ENCODE peak calls at places on chromosomes 6 and 20, in six cellular contexts. N is cardiac muscle cell, R is heart right ventricle, G is ovary, B is Panc1, W is A549. O is an unnamed sample. For H3K4me1, the result is how much of the 10 kb centered on the place peaks cover.

GRCh38 chr20:64237316-64237715 is 18.2 kb upstream of the PCMTD2 start:
- DNase-seq in R (no peak), B (no peak), G (no peak), N (no peak), W (no peak), O (no peak)

GRCh38 chr6:134363323-134364039 is 45.6 kb upstream of the SGK1 start:
- DNase-seq in B (no peak), R (no peak), N (no peak), G (no peak), W (peak), O (no peak)

GRCh38 chr6:147651249-147652063 is 143.0 kb downstream of the SAMD5 start:
- DNase-seq in B (no peak), R (peak), G (no peak), W (no peak), N (peak), O (no peak)

GRCh38 chr6:151763303-151763702 is 44.2 kb upstream of the ESR1 start:
- DNase-seq in B (no peak), W (no peak), N (peak), R (no peak), G (no peak), O (no peak)

GRCh38 chr6:68226460-68226859 is 408.6 kb upstream of the ADGRB3 start:
- DNase-seq in B (no peak), G (no peak), R (no peak), N (peak), W (no peak), O (no peak)

GRCh38 chr6:159220093-159220492 is 50.9 kb downstream of the FNDC1 start:
- DNase-seq in N (no peak), R (no peak), B (no peak), G (no peak), W (no peak), O (no peak)

GRCh38 chr6:131929227-131929626 is 21.9 kb downstream of the CCN2 start:
- DNase-seq in R (no peak), B (no peak), W (no peak), G (no peak), N (no peak), O (no peak)

GRCh38 chr6:83867527-83868161 is 8.2 kb downstream of the CYB5R4 start:
- DNase-seq in N (peak), B (peak), W (no peak), R (peak), G (no peak), O (peak)

GRCh38 chr6:106069478-106069877 is 16.7 kb upstream of the PRDM1 start:
- DNase-seq in N (peak), R (no peak), W (no peak), G (no peak), B (no peak), O (no peak)

GRCh38 chr6:41779336-41779735 is 364 bp downstream of the FRS3 start:
- DNase-seq in W (no peak), N (no peak), R (no peak), B (no peak), G (peak), O (no peak)

GRCh38 chr6:105932440-105932839 is 153.7 kb upstream of the PRDM1 start:
- DNase-seq in B (no peak), W (no peak), R (no peak), N (no peak), G (no peak), O (no peak)

GRCh38 chr6:45148711-45149341 is 179.3 kb upstream of the RUNX2 start:
- DNase-seq in W (no peak), G (no peak), R (no peak), N (peak), B (no peak), O (no peak)

GRCh38 chr20:61980647-61981583 is 84.8 kb downstream of the TAF4 start:
- DNase-seq in B (peak), G (no peak), W (peak), N (peak), R (peak), O (peak)

GRCh38 chr6:29019629-29020028 is 14.5 kb upstream of the ZNF311 start:
- DNase-seq in R (no peak), G (no peak), B (no peak), W (no peak), N (no peak), O (no peak)

GRCh38 chr6:107707346-107708270 is 116.5 kb downstream of the SCML4 start:
- DNase-seq in R (no peak), G (no peak), N (no peak), W (no peak), B (no peak), O (no peak)

GRCh38 chr6:143335865-143336264 is 114.6 kb downstream of the ADAT2 start:
- DNase-seq in G (no peak), B (no peak), R (no peak), N (no peak), W (no peak), O (no peak)

GRCh38 chr6:143843689-143844405 is 709 bp downstream of the LTV1 start:
- DNase-seq in N (peak), R (no peak), W (peak), B (no peak), G (no peak), O (no peak)

GRCh38 chr20:51156041-51156795 is 133.3 kb upstream of the KCNG1 start:
- DNase-seq in B (no peak), G (peak), W (no peak), N (peak), R (no peak), O (no peak)

GRCh38 chr20:51750037-51750769 is 18.0 kb downstream of the ATP9A start:
- DNase-seq in W (peak), B (peak), G (no peak), N (peak), R (peak), O (peak)

GRCh38 chr6:123619156-123619555 is 17.6 kb downstream of the TRDN start:
- DNase-seq in B (no peak), G (no peak), R (no peak), W (no peak), N (no peak), O (no peak)

GRCh38 chr20:4060856-4061440 is 45.6 kb upstream of the RNF24 start:
- DNase-seq in W (no peak), B (no peak), N (no peak), G (no peak), R (no peak), O (no peak)

GRCh38 chr20:4063631-4064030 is 48.3 kb upstream of the RNF24 start:
- DNase-seq in R (no peak), G (no peak), B (no peak), W (no peak), N (peak), O (no peak)

GRCh38 chr20:4062721-4063606 is 47.6 kb upstream of the RNF24 start:
- DNase-seq in G (no peak), B (no peak), W (no peak), N (peak), R (no peak), O (no peak)

GRCh38 chr20:4060054-4060795 is 44.9 kb upstream of the RNF24 start:
- DNase-seq in G (no peak), W (no peak), R (peak), N (no peak), B (no peak), O (peak)

GRCh38 chr20:4061989-4062388 is 46.6 kb upstream of the RNF24 start:
- DNase-seq in R (no peak), B (no peak), G (no peak), N (peak), W (no peak), O (no peak)
- H3K4me1 ChIP-seq in R (half or more), B (under half), G (under half), N (under half), W (under half), O (under half)

GRCh38 chr6:5082487-5083306 is 2.4 kb upstream of the PPP1R3G start:
- DNase-seq in W (peak), N (peak), G (no peak), R (no peak), B (no peak), O (no peak)

GRCh38 chr6:5083307-5083583 is 1.9 kb upstream of the PPP1R3G start:
- DNase-seq in R (no peak), G (no peak), W (no peak), B (no peak), N (no peak), O (no peak)

GRCh38 chr6:5081182-5081581 is 4.0 kb upstream of the PPP1R3G start:
- DNase-seq in W (no peak), R (no peak), N (no peak), G (no peak), B (no peak), O (no peak)

GRCh38 chr6:5080574-5080973 is 4.6 kb upstream of the PPP1R3G start:
- DNase-seq in W (no peak), B (no peak), N (no peak), R (no peak), G (no peak), O (no peak)

DNA sequence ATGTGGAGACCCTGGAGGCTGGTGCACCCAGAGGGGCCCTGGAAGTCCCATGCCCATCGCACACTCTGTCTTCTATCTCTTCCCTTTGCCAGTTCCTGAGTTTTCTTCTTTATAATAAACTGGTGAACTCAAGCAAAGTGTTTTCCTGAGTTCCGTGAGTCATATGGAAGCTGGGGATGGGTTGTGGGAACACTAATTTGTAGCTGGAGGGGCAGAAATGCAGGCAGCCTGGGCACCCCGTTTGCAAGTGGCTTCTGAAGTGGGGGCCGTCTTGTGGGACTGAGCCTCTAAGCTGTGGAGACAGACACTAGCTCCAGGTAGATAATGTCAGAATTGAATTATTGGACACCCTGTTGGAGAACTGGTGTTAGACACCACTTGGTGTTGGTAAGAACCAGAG is 3.2 kb upstream of the PPP1R3G start:
- DNase-seq in B (no peak), W (no peak), G (no peak), R (no peak), N (no peak), O (no peak)
- H3K4me1 ChIP-seq in B (under half), W (under half), G (under half), R (under half), N (under half), O (under half)

DNA sequence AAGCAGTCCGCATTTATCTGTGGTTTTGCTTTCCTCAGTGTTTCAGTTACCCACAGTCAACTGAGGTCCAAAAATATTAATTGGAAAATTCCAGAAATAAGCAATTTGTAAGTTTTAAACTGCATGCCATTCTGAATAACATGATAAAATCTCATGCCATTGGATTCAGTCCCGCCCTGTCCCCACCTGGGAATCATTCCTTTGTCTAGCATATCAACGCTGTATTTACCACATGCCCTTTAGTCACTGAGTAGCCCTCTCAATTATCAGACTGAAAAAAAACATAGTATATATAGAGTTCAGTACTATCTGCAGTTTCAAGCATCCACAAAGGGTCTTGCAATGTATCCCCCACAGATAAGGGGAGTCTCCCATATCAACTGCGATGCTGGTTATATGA is 17.1 kb downstream of the RANBP9 start:
- DNase-seq in R (no peak), B (no peak), G (no peak), N (no peak), W (no peak), O (no peak)
- H3K4me1 ChIP-seq in R (half or more), B (under half), G (under half), N (under half), W (under half), O (under half)

GRCh38 chr6:89084954-89085353 is 4.4 kb downstream of the PNRC1 start:
- DNase-seq in N (peak), W (no peak), G (no peak), R (no peak), B (no peak), O (no peak)
- H3K4me1 ChIP-seq in N (under half), W (under half), G (under half), R (half or more), B (under half), O (under half)

GRCh38 chr6:24926192-24926591 is 9.6 kb downstream of the RIPOR2 start:
- DNase-seq in B (no peak), G (no peak), W (no peak), N (no peak), R (no peak), O (no peak)
- H3K4me1 ChIP-seq in B (under half), G (under half), W (under half), N (under half), R (half or more), O (half or more)

DNA sequence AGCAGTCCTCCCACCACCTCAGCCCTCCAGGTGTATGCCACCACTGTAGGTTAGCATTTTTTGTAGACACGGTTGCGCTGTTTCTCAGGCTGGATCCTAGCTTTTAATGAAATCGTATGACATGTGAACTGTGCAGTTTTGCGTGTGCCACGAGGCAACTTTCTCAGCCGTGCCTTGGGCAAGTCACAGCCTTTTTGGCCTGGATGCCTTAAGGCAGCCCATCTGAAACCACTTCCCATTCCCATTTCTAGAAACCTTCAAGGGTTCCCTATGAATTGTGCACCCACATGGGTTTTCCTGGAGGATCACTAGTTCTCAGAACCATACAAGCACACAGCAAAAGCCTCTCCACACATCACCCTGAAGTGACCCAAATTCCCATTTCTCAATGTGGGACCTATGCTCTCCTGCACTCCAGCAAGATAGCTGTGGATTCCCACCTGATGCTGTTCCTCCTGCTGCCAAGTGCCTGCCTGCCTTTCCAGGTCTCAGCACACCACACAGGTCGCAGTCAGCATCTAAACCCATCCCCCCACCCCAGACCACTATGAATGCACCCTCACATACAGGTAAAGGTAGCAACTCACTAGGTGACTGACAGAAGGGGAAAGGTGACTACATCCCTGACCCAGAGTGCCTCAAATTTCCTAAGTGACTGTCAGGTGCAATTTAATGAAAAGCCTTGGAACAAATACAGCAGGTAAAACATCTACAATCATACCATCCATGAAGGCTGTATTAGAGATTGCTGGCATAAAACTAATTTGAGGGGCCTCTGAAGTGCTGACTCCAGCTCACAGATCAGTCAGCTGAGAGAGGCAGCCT is 28.8 kb downstream of the SNX5 start:
- DNase-seq in G (no peak), N (no peak), R (no peak), B (no peak), W (no peak), O (no peak)
- H3K4me1 ChIP-seq in G (under half), N (under half), R (under half), B (under half), W (under half), O (under half)

DNA sequence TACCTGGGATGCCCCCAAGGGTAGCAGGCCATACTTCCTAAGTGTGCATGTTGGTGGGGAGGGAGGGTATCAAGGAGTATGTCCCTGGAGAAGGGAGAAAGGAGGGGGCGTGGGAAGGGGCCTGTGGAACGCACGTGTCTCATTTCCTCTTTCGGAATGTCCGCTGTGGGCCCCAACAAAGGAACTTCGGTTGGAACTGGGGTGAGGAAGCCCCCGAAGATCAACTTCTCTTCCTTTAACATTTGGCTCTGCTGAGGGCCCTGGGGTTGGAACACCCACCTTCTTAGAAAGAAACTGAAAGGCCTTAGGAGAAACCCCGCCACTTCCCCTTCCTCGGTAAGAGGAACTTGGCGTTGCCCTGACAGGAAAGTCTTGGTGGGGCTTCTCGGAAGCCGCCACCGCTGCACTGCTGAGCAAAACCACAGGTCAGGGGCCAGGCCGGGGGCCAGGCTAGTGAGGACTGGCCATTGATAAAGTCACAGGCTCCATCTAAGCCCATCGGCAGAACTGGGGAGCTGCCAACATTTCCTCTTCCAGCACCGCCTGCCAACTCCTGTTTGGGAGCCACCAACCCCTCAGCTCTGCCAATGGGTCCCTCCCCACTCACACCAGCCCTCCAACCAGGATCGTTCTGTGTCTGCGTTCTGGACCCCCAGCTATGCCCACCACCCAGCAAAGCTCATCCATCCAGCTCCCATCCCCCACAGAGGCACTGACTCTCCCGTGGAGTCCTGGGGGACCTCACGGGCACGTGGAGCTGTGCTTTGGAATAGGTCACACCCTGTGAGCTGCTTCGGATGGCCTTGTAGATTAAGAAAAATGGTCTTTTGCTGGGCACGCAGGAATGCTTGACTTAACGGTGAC is 44.8 kb downstream of the FGD2 start:
- DNase-seq in W (no peak), N (no peak), G (no peak), B (no peak), R (peak), O (peak)
- H3K4me1 ChIP-seq in W (under half), N (under half), G (under half), B (under half), R (half or more), O (under half)

DNA sequence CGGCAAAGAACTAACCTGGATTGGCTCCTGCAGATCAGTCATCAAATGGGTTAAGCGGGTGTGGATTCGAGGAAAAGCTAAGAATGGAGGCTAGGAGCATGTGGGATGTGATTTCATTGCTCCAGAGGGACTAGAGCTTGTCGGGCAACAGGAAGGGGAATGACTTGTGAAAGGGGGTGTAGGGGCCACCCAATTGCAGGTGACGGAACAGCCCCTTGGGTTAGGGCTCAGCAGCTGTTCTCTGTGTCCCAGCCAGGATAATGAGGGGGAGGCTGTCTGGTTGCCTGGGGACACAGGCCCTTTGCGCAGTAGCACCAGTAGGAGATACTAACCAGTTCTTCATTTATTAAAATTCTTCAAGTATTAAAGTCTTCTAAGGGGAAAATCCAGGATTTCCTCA is 25.0 kb upstream of the MRPS18A start:
- DNase-seq in B (no peak), G (no peak), R (no peak), W (no peak), N (no peak), O (no peak)
- H3K4me1 ChIP-seq in B (under half), G (under half), R (under half), W (under half), N (under half), O (under half)

GRCh38 chr20:56629464-56630085 is 469 bp downstream of the TFAP2C start:
- DNase-seq in R (no peak), W (peak), G (no peak), N (no peak), B (no peak), O (no peak)
- H3K4me1 ChIP-seq in R (under half), W (under half), G (under half), N (under half), B (under half), O (under half)